ENCODE peak calls at places on chromosome 22, in five cellular contexts. Z is WERI-Rb-1, S is AG09319, Q is endothelial cell of umbilical vein, L is natural killer cell. X is an unnamed sample.

GRCh38 chr22:25039754-25040153 is 87.2 kb downstream of the KIAA1671 start:
- DNase-seq in Z (peak), S (no peak), Q (no peak), L (no peak), X (no peak)

GRCh38 chr22:17706451-17706900 is 67.8 kb downstream of the BID start:
- DNase-seq in Z (no peak), S (peak), Q (peak), L (peak), X (no peak)

GRCh38 chr22:43313497-43314474 is 29.4 kb downstream of the SCUBE1 start:
- DNase-seq in Z (no peak), S (no peak), Q (no peak), L (no peak), X (no peak)

GRCh38 chr22:31952459-31952858 is 8.1 kb downstream of the YWHAH start:
- DNase-seq in Z (no peak), S (peak), Q (peak), L (no peak), X (no peak)

GRCh38 chr22:27113211-27114030 is 456.0 kb downstream of the MIAT start:
- DNase-seq in Z (no peak), S (peak), Q (peak), L (no peak), X (no peak)

GRCh38 chr22:25950101-25950500 is 208.1 kb downstream of the MYO18B start:
- DNase-seq in Z (no peak), S (no peak), Q (no peak), L (no peak), X (no peak)

GRCh38 chr22:23183107-23183698 is 2.9 kb downstream of the BCR start:
- DNase-seq in Z (peak), S (peak), Q (peak), L (no peak), X (no peak)

GRCh38 chr22:46622081-46622521 is 1.9 kb downstream of the GRAMD4 start:
- DNase-seq in Z (no peak), S (no peak), Q (peak), L (no peak), X (no peak)

GRCh38 chr22:44445731-44446130 is 52.3 kb downstream of the RTL6 start:
- DNase-seq in Z (no peak), S (no peak), Q (no peak), L (no peak), X (no peak)

DNA sequence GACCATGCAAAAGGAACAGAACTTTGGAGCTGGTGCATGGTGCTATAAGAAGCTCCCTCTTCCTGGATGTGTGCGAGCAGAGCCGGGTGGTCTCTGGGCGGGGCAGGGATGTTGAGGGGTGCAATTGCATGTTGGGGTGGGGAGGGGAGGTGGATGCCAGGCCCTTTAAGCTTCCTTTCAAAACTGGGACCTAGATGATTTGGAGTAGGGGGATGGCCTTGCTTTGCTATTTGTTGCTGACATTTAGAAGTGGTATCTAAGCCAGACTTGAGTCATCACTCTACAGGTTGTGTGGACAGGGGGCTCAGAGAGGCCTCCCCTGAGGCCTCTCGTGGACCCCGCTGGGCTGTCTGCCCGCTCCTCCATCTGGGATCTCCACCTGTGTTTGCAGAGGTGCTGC is 24.8 kb downstream of the FBLN1 start:
- DNase-seq in Z (no peak), S (no peak), Q (no peak), L (no peak), X (no peak)
- TF ChIP-seq CTCF in Z (no peak), S (no peak), Q (no peak), L (no peak), X (no peak)

DNA sequence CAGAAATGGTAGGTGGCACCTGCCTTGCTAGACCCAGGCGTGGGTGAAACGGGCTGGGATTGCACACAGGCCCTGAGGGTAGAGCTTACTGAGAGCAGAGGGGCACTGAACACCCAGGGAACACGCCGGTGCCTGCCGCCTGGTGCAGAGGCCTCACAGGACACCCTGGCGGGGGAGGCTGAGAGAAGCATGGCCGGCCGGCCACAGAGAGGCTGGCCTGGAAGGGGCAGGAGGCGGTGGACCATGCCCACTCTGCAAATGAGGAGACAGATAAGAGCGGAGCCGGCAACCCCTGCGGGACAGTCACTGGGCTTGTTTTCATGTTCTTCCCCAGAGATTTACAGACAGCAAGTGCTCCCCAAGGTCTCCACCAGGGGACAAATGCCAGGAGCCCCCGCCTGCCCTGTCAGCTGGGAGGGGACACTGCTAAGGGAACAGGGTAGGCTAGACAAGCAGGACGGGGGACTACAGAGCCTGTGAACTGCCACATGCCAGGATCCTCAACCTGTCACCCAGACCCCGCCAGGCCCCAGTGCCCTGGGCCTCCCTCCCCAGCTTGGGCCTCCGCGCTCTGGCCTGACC is 38.5 kb upstream of the TCF20 start:
- DNase-seq in Z (no peak), S (no peak), Q (no peak), L (no peak), X (no peak)
- TF ChIP-seq CTCF in Z (no peak), S (no peak), Q (no peak), L (no peak), X (no peak)

GRCh38 chr22:36368359-36368983 is 19.3 kb downstream of the MYH9 start:
- DNase-seq in Z (no peak), S (no peak), Q (peak), L (no peak), X (no peak)
- TF ChIP-seq CTCF in Z (no peak), S (no peak), Q (peak), L (no peak), X (no peak)

GRCh38 chr22:30626413-30626812 is 9.2 kb upstream of the SLC35E4 start:
- DNase-seq in Z (peak), S (no peak), Q (no peak), L (no peak), X (no peak)
- TF ChIP-seq CTCF in Z (peak), S (no peak), Q (no peak), L (no peak), X (no peak)